ENCODE peak calls at places on chromosome 2, in four cellular contexts. G is substantia nigra; L is T-helper 2 cell treated with Interferon-gamma antibody and Interleukin-4, amounts not matched to agents 5 μg/mL and 100 μg/mL, for 36 hours; B is GM13977. D is an unnamed sample.

GRCh38 chr2:47227532-47228166 is 72.5 kb upstream of the STPG4 start:
- DNase-seq in B (no peak), L (no peak), G (no peak), D (no peak)

GRCh38 chr2:70923378-70924015 is 12.2 kb upstream of the ATP6V1B1 start:
- DNase-seq in G (no peak), L (no peak), B (no peak), D (no peak)

GRCh38 chr2:61853086-61853847 is 593 bp downstream of the FAM161A start:
- DNase-seq in G (no peak), L (no peak), B (peak), D (peak)

GRCh38 chr2:177763532-177764265 is 308.9 kb downstream of the PDE11A start:
- DNase-seq in B (peak), G (peak), L (peak), D (peak)

GRCh38 chr2:105744091-105744908 is 412 bp upstream of the NCK2 start:
- DNase-seq in B (peak), L (peak), G (no peak), D (peak)

GRCh38 chr2:46003912-46004473 is 293.2 kb upstream of the EPAS1 start:
- DNase-seq in B (no peak), L (no peak), G (no peak), D (peak)

GRCh38 chr2:216559625-216560156 is 61.0 kb downstream of the RPL37A start:
- DNase-seq in L (no peak), G (no peak), B (no peak), D (peak)

GRCh38 chr2:175167076-175167791 is 769 bp downstream of the ATF2 start:
- DNase-seq in G (no peak), L (peak), B (peak), D (peak)

GRCh38 chr2:32820097-32820496 is 126.7 kb upstream of the LTBP1 start:
- DNase-seq in G (no peak), B (no peak), L (no peak), D (no peak)

GRCh38 chr2:164920430-164920829 is 34.9 kb downstream of the SLC38A11 start:
- DNase-seq in L (no peak), B (no peak), G (no peak), D (peak)

GRCh38 chr2:219661197-219661954 is 33.9 kb downstream of the SLC4A3 start:
- DNase-seq in G (no peak), L (no peak), B (no peak), D (no peak)

GRCh38 chr2:215537621-215538020 is 101.8 kb upstream of the FN1 start:
- DNase-seq in L (no peak), B (no peak), G (no peak), D (no peak)

GRCh38 chr2:216651370-216651881 is 18.2 kb downstream of the IGFBP2 start:
- DNase-seq in B (no peak), L (no peak), G (no peak), D (no peak)

GRCh38 chr2:183242937-183243336 is 118.7 kb downstream of the NUP35 start:
- DNase-seq in L (no peak), B (no peak), G (no peak), D (peak)

GRCh38 chr2:207825033-207825957 is 55.6 kb upstream of the FZD5 start:
- DNase-seq in L (no peak), B (no peak), G (no peak), D (no peak)

GRCh38 chr2:201257941-201258665 is 2.2 kb upstream of the CASP8 start:
- DNase-seq in B (peak), G (no peak), L (peak), D (peak)

GRCh38 chr2:206392118-206392517 is 51.2 kb upstream of the ADAM23 start:
- DNase-seq in B (peak), G (no peak), L (no peak), D (peak)

GRCh38 chr2:15260813-15261212 is 300.3 kb downstream of the NBAS start:
- DNase-seq in G (no peak), L (no peak), B (no peak), D (no peak)

GRCh38 chr2:112645396-112646101 is at the start of gene SLC20A1:
- DNase-seq in B (peak), L (peak), G (peak), D (peak)

GRCh38 chr2:242011516-242011915 is 142.0 kb downstream of the RTP5 start:
- DNase-seq in G (no peak), L (no peak), B (no peak), D (no peak)

GRCh38 chr2:190765386-190766173 is 115.0 kb upstream of the GLS start:
- DNase-seq in L (no peak), B (no peak), G (no peak), D (peak)

D was measured in astrocyte of the hippocampus.